ENCODE peak calls at places on chromosomes 4 and X, in four cellular contexts. One of them, this sample, is unnamed.

GRCh38 chr4:19936471-19936870 is 315.2 kb upstream of the SLIT2 start:
- DNase-seq in astrocyte of the hippocampus: peak; percentile 82
- DNase-seq in uterus: no peak
- DNase-seq in GM13976: no peak
- DNase-seq in this sample: no peak

GRCh38 chr4:82706349-82707000 is 92.1 kb downstream of the SCD5 start:
- DNase-seq in astrocyte of the hippocampus: peak; percentile 40
- DNase-seq in uterus: no peak
- DNase-seq in GM13976: no peak
- DNase-seq in this sample: no peak

GRCh38 chr4:173257732-173258717 is 76.1 kb downstream of the HMGB2 start:
- DNase-seq in astrocyte of the hippocampus: peak; percentile 81
- DNase-seq in uterus: peak; percentile 67
- DNase-seq in GM13976: peak; percentile 41
- DNase-seq in this sample: peak; percentile 79

GRCh38 chr4:131006388-131006787 is 1910.4 kb downstream of the C4orf33 start:
- DNase-seq in astrocyte of the hippocampus: no peak
- DNase-seq in uterus: no peak
- DNase-seq in GM13976: no peak
- DNase-seq in this sample: no peak

GRCh38 chrX:66863721-66864120 is 224.8 kb upstream of the EDA2R start:
- DNase-seq in astrocyte of the hippocampus: no peak
- DNase-seq in uterus: no peak
- DNase-seq in GM13976: no peak
- DNase-seq in this sample: no peak

GRCh38 chr4:178148106-178148505 is 705.9 kb upstream of the AGA start:
- DNase-seq in astrocyte of the hippocampus: no peak
- DNase-seq in uterus: no peak
- DNase-seq in GM13976: no peak
- DNase-seq in this sample: no peak

GRCh38 chrX:108148524-108148923 is 56.9 kb downstream of the ATG4A start:
- DNase-seq in astrocyte of the hippocampus: no peak
- DNase-seq in uterus: no peak
- DNase-seq in GM13976: no peak
- DNase-seq in this sample: no peak

GRCh38 chrX:11381464-11381863 is 88.3 kb downstream of the AMELX start:
- DNase-seq in astrocyte of the hippocampus: peak; percentile 70
- DNase-seq in uterus: no peak
- DNase-seq in GM13976: peak; percentile 9
- DNase-seq in this sample: peak; percentile 71